ENCODE peak calls at places on chromosomes 6 and 20, in eight cellular contexts. One of them, this sample, is unnamed. For H3K4me1, the result is how much of the 10 kb centered on the place peaks cover.

GRCh38 chr6:34295721-34296120 is 46.9 kb upstream of the SMIM29 start:
- DNase-seq in transverse colon: no peak
- DNase-seq in fibroblast of lung: peak
- DNase-seq in heart right ventricle: no peak
- DNase-seq in upper lobe of right lung: no peak
- DNase-seq in MM.1S: peak
- DNase-seq in sigmoid colon: no peak
- DNase-seq in body of pancreas: no peak
- DNase-seq in this sample: no peak

GRCh38 chr20:35702051-35702823 is 3.0 kb downstream of the ROMO1 start:
- DNase-seq in MM.1S: no peak
- DNase-seq in body of pancreas: no peak
- DNase-seq in fibroblast of lung: peak
- DNase-seq in sigmoid colon: peak
- DNase-seq in upper lobe of right lung: peak
- DNase-seq in heart right ventricle: no peak
- DNase-seq in transverse colon: no peak
- DNase-seq in this sample: no peak

GRCh38 chr6:160950507-160950906 is 41.1 kb upstream of the MAP3K4 start:
- DNase-seq in transverse colon: no peak
- DNase-seq in sigmoid colon: no peak
- DNase-seq in fibroblast of lung: peak
- DNase-seq in upper lobe of right lung: no peak
- DNase-seq in MM.1S: no peak
- DNase-seq in body of pancreas: peak
- DNase-seq in heart right ventricle: no peak
- DNase-seq in this sample: no peak

GRCh38 chr6:31541059-31541657 is 645 bp downstream of the DDX39B start:
- DNase-seq in MM.1S: peak
- DNase-seq in transverse colon: peak
- DNase-seq in heart right ventricle: no peak
- DNase-seq in sigmoid colon: no peak
- DNase-seq in body of pancreas: peak
- DNase-seq in upper lobe of right lung: no peak
- DNase-seq in fibroblast of lung: peak
- DNase-seq in this sample: no peak

GRCh38 chr20:7866279-7866678 is 74.0 kb downstream of the HAO1 start:
- DNase-seq in sigmoid colon: no peak
- DNase-seq in fibroblast of lung: no peak
- DNase-seq in transverse colon: no peak
- DNase-seq in body of pancreas: peak
- DNase-seq in heart right ventricle: no peak
- DNase-seq in MM.1S: no peak
- DNase-seq in upper lobe of right lung: no peak
- DNase-seq in this sample: no peak

GRCh38 chr6:72218125-72218524 is 331.8 kb downstream of the RIMS1 start:
- DNase-seq in MM.1S: no peak
- DNase-seq in heart right ventricle: no peak
- DNase-seq in upper lobe of right lung: no peak
- DNase-seq in sigmoid colon: no peak
- DNase-seq in body of pancreas: peak
- DNase-seq in transverse colon: no peak
- DNase-seq in fibroblast of lung: peak
- DNase-seq in this sample: no peak

GRCh38 chr6:3455490-3456394 is 1.1 kb downstream of the SLC22A23 start:
- DNase-seq in body of pancreas: peak
- DNase-seq in sigmoid colon: peak
- DNase-seq in MM.1S: no peak
- DNase-seq in transverse colon: peak
- DNase-seq in fibroblast of lung: no peak
- DNase-seq in upper lobe of right lung: peak
- DNase-seq in heart right ventricle: peak
- DNase-seq in this sample: peak

GRCh38 chr6:157548635-157549467 is 167.9 kb downstream of the ZDHHC14 start:
- DNase-seq in fibroblast of lung: no peak
- DNase-seq in body of pancreas: no peak
- DNase-seq in heart right ventricle: no peak
- DNase-seq in transverse colon: peak
- DNase-seq in MM.1S: no peak
- DNase-seq in sigmoid colon: no peak
- DNase-seq in upper lobe of right lung: no peak
- DNase-seq in this sample: peak

GRCh38 chr6:100304575-100304974 is 160.1 kb downstream of the SIM1 start:
- DNase-seq in fibroblast of lung: no peak
- DNase-seq in MM.1S: no peak
- DNase-seq in body of pancreas: no peak
- DNase-seq in sigmoid colon: no peak
- DNase-seq in upper lobe of right lung: no peak
- DNase-seq in transverse colon: no peak
- DNase-seq in heart right ventricle: no peak
- DNase-seq in this sample: no peak

GRCh38 chr6:43990275-43990626 is 137.0 kb downstream of the MRPL14 start:
- DNase-seq in MM.1S: no peak
- DNase-seq in sigmoid colon: no peak
- DNase-seq in body of pancreas: no peak
- DNase-seq in fibroblast of lung: peak
- DNase-seq in upper lobe of right lung: no peak
- DNase-seq in heart right ventricle: no peak
- DNase-seq in transverse colon: no peak
- DNase-seq in this sample: no peak

GRCh38 chr6:169945117-169945516 is 193.7 kb downstream of the ERMARD start:
- DNase-seq in body of pancreas: no peak
- DNase-seq in upper lobe of right lung: no peak
- DNase-seq in transverse colon: no peak
- DNase-seq in fibroblast of lung: no peak
- DNase-seq in MM.1S: no peak
- DNase-seq in heart right ventricle: no peak
- DNase-seq in sigmoid colon: no peak
- DNase-seq in this sample: no peak

DNA sequence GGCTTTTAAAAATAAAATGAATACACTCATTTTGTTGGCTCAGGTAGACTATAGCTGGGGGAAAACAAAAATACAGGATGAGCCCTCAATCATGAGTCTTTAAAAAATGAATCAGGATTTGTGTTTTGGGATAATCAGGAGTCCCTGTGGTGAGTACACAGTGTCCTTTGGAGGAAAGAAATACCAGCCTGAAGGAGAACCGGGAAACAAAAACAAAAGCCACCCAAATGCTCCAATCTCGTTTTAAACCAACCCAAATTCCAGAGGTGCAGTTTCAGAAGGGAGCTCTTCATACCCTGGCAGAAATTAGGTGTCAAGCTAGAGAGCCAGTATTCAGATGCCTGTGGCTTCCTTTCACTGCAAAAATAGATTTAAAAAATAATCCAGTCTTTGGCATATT is 23.3 kb upstream of the FOXA2 start:
- DNase-seq in fibroblast of lung: no peak
- DNase-seq in upper lobe of right lung: no peak
- DNase-seq in heart right ventricle: no peak
- DNase-seq in MM.1S: no peak
- DNase-seq in body of pancreas: no peak
- DNase-seq in sigmoid colon: no peak
- DNase-seq in transverse colon: no peak
- DNase-seq in this sample: no peak
- TF ChIP-seq CTCF in fibroblast of lung: no peak
- TF ChIP-seq CTCF in upper lobe of right lung: no peak
- TF ChIP-seq CTCF in heart right ventricle: no peak
- TF ChIP-seq CTCF in MM.1S: no peak
- TF ChIP-seq CTCF in body of pancreas: no peak
- TF ChIP-seq CTCF in sigmoid colon: no peak
- TF ChIP-seq CTCF in transverse colon: no peak
- TF ChIP-seq CTCF in this sample: no peak

GRCh38 chr6:113631616-113632015 is 225.5 kb upstream of the MARCKS start:
- DNase-seq in heart right ventricle: no peak
- DNase-seq in transverse colon: no peak
- DNase-seq in upper lobe of right lung: no peak
- DNase-seq in body of pancreas: no peak
- DNase-seq in sigmoid colon: no peak
- DNase-seq in MM.1S: peak
- DNase-seq in fibroblast of lung: peak
- DNase-seq in this sample: no peak
- H3K4me1 ChIP-seq in heart right ventricle: under half
- H3K4me1 ChIP-seq in transverse colon: under half
- H3K4me1 ChIP-seq in upper lobe of right lung: under half
- H3K4me1 ChIP-seq in body of pancreas: half or more
- H3K4me1 ChIP-seq in sigmoid colon: half or more
- H3K4me1 ChIP-seq in MM.1S: half or more
- H3K4me1 ChIP-seq in fibroblast of lung: under half
- H3K4me1 ChIP-seq in this sample: under half

GRCh38 chr20:11271319-11271718 is 597.5 kb upstream of the JAG1 start:
- DNase-seq in transverse colon: no peak
- DNase-seq in body of pancreas: peak
- DNase-seq in fibroblast of lung: no peak
- DNase-seq in MM.1S: no peak
- DNase-seq in heart right ventricle: no peak
- DNase-seq in upper lobe of right lung: no peak
- DNase-seq in sigmoid colon: no peak
- DNase-seq in this sample: peak
- TF ChIP-seq CTCF in transverse colon: no peak
- TF ChIP-seq CTCF in body of pancreas: peak
- TF ChIP-seq CTCF in fibroblast of lung: no peak
- TF ChIP-seq CTCF in MM.1S: no peak
- TF ChIP-seq CTCF in heart right ventricle: peak
- TF ChIP-seq CTCF in upper lobe of right lung: no peak
- TF ChIP-seq CTCF in sigmoid colon: no peak
- TF ChIP-seq CTCF in this sample: no peak

GRCh38 chr6:13369591-13369990 is 41.3 kb upstream of the TBC1D7 start:
- DNase-seq in fibroblast of lung: no peak
- DNase-seq in MM.1S: no peak
- DNase-seq in transverse colon: no peak
- DNase-seq in upper lobe of right lung: no peak
- DNase-seq in heart right ventricle: no peak
- DNase-seq in sigmoid colon: no peak
- DNase-seq in body of pancreas: no peak
- DNase-seq in this sample: no peak

GRCh38 chr6:13373488-13373886 is 45.1 kb upstream of the TBC1D7 start:
- DNase-seq in fibroblast of lung: no peak
- DNase-seq in sigmoid colon: no peak
- DNase-seq in upper lobe of right lung: no peak
- DNase-seq in body of pancreas: no peak
- DNase-seq in transverse colon: no peak
- DNase-seq in MM.1S: no peak
- DNase-seq in heart right ventricle: no peak
- DNase-seq in this sample: no peak

GRCh38 chr6:13372688-13373487 is 44.6 kb upstream of the TBC1D7 start:
- DNase-seq in body of pancreas: no peak
- DNase-seq in MM.1S: no peak
- DNase-seq in transverse colon: no peak
- DNase-seq in sigmoid colon: no peak
- DNase-seq in fibroblast of lung: no peak
- DNase-seq in heart right ventricle: no peak
- DNase-seq in upper lobe of right lung: no peak
- DNase-seq in this sample: no peak

GRCh38 chr6:13370623-13371022 is 42.3 kb upstream of the TBC1D7 start:
- DNase-seq in MM.1S: no peak
- DNase-seq in heart right ventricle: no peak
- DNase-seq in transverse colon: no peak
- DNase-seq in fibroblast of lung: no peak
- DNase-seq in upper lobe of right lung: no peak
- DNase-seq in body of pancreas: no peak
- DNase-seq in sigmoid colon: no peak
- DNase-seq in this sample: no peak

DNA sequence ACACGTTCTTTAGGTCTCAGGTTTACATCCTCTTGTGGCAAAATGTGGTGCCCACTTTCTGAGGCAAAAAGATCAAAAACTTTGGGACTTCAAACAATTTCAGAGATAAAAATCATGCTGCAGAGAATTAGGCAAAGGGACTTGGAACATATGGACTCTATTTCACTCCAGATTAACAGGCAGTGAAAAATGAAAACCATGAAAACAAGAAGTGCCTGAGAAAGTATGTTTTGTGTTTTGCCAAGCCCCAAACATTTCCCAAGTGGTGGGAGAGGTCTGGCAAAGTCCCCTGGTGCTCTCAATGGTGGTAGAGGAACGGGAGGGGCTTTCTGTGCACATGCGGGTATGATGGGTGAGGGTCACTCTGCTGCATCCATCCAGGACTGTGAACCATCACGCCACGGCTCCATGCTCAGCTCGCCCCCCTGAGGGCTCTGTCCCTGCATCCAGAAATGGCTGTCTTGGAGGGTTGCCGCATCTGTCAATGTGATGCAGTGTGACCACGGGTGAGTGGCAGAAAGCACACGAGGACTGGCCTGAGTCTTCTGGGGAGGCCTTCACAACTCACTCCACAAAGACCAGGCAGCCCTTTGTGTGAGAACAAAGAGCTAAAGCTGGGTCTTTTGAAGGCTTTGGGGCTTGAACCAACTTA is 43.2 kb upstream of the TBC1D7 start:
- DNase-seq in MM.1S: no peak
- DNase-seq in sigmoid colon: no peak
- DNase-seq in fibroblast of lung: no peak
- DNase-seq in upper lobe of right lung: no peak
- DNase-seq in body of pancreas: no peak
- DNase-seq in transverse colon: no peak
- DNase-seq in heart right ventricle: no peak
- DNase-seq in this sample: no peak
- H3K4me1 ChIP-seq in MM.1S: under half
- H3K4me1 ChIP-seq in sigmoid colon: under half
- H3K4me1 ChIP-seq in fibroblast of lung: under half
- H3K4me1 ChIP-seq in upper lobe of right lung: under half
- H3K4me1 ChIP-seq in body of pancreas: under half
- H3K4me1 ChIP-seq in transverse colon: under half
- H3K4me1 ChIP-seq in heart right ventricle: under half
- H3K4me1 ChIP-seq in this sample: under half

DNA sequence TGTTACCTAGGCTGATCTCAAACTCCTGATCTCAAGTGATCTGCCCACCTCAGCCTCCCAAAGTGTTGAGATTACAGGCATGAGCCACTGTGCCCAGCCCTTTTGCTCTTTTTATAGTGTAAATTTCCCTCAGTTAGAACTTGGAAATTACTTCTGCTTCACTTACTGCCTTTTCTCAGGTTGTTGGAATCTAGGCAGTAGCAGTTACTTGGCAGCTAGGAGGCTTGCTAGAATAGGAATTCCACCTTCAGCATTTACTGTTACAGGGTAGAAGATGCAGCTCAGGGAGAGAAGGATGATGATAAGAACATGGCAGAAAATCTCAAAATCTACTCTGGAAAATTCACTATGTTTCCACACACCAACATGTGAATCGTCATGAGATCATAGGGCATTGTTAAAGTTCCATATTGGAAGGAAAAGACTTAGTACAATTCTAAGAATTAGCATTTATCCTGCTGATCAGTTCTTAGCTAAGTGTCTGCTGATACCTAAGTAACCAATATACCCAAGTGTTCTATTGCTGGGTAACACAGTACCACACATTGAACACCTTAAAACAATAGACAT is 182.2 kb downstream of the SLC16A10 start:
- DNase-seq in sigmoid colon: no peak
- DNase-seq in upper lobe of right lung: no peak
- DNase-seq in fibroblast of lung: peak
- DNase-seq in body of pancreas: no peak
- DNase-seq in heart right ventricle: no peak
- DNase-seq in MM.1S: no peak
- DNase-seq in transverse colon: no peak
- DNase-seq in this sample: no peak
- TF ChIP-seq CTCF in sigmoid colon: no peak
- TF ChIP-seq CTCF in upper lobe of right lung: no peak
- TF ChIP-seq CTCF in fibroblast of lung: no peak
- TF ChIP-seq CTCF in body of pancreas: no peak
- TF ChIP-seq CTCF in heart right ventricle: no peak
- TF ChIP-seq CTCF in MM.1S: no peak
- TF ChIP-seq CTCF in transverse colon: no peak
- TF ChIP-seq CTCF in this sample: no peak

This sample was measured in upper lobe of left lung.